ENCODE peak calls at places on chromosome 4, in seven cellular contexts. B is CD8-positive, alpha-beta T cell; S is kidney epithelial cell; Q is tibial artery; E is GM06990; K is uterus; X is fibroblast of villous mesenchyme. P is an unnamed sample.
A peak's percentile ranks its signal among the peaks of the same experiment; 100 is the strongest.

GRCh38 chr4:183035726-183036415 is 63.2 kb upstream of the WWC2 start:
- DNase-seq in Q (no peak), S (no peak), B (no peak), E (no peak), X (no peak), K (no peak), P (no peak)

GRCh38 chr4:38489924-38490639 is 173.9 kb upstream of the KLF3 start:
- DNase-seq in X (peak; percentile 10), K (no peak), S (no peak), Q (no peak), B (no peak), E (no peak), P (peak; percentile 73)

GRCh38 chr4:87853108-87853507 is 20.3 kb downstream of the MEPE start:
- DNase-seq in S (no peak), X (peak; percentile 65), K (no peak), E (no peak), B (no peak), Q (no peak), P (peak; percentile 79)

GRCh38 chr4:19961092-19961491 is 290.6 kb upstream of the SLIT2 start:
- DNase-seq in S (no peak), B (no peak), K (no peak), X (peak; percentile 59), Q (no peak), E (no peak), P (peak; percentile 75)

GRCh38 chr4:13829457-13829856 is 201.9 kb upstream of the BOD1L1 start:
- DNase-seq in X (no peak), E (no peak), K (no peak), S (no peak), B (no peak), Q (no peak), P (no peak)

GRCh38 chr4:10706236-10706635 is 21.7 kb upstream of the CLNK start:
- DNase-seq in X (no peak), B (no peak), S (no peak), Q (no peak), E (no peak), K (no peak), P (peak; percentile 18)

GRCh38 chr4:87620491-87620890 is 12.2 kb downstream of the DSPP start:
- DNase-seq in S (no peak), Q (no peak), X (no peak), K (no peak), B (no peak), E (no peak), P (no peak)

GRCh38 chr4:52096048-52096447 is 44.9 kb downstream of the SPATA18 start:
- DNase-seq in B (no peak), S (no peak), E (no peak), K (no peak), Q (no peak), X (no peak), P (peak; percentile 39)

GRCh38 chr4:78057600-78058560 is 757 bp downstream of the FRAS1 start:
- DNase-seq in S (no peak), B (no peak), E (peak; percentile 30), Q (peak; percentile 64), X (peak; percentile 16), K (peak; percentile 30), P (peak; percentile 34)

GRCh38 chr4:184123009-184123408 is 94.7 kb downstream of the ENPP6 start:
- DNase-seq in K (no peak), E (no peak), S (no peak), B (no peak), X (no peak), Q (no peak), P (no peak)

GRCh38 chr4:160136021-160136420 is 1033.1 kb downstream of the RAPGEF2 start:
- DNase-seq in E (no peak), Q (no peak), B (no peak), S (peak; percentile 29), K (no peak), X (no peak), P (no peak)

GRCh38 chr4:19739101-19739651 is 512.5 kb upstream of the SLIT2 start:
- DNase-seq in S (peak; percentile 90), X (peak; percentile 90), B (no peak), Q (no peak), E (no peak), K (no peak), P (peak; percentile 97)

GRCh38 chr4:100348472-100348871 is 158.2 kb upstream of the DDIT4L start:
- DNase-seq in X (peak; percentile 68), E (no peak), Q (no peak), B (no peak), K (no peak), S (peak; percentile 29), P (peak; percentile 79)

GRCh38 chr4:143481361-143481760 is 32.1 kb upstream of the SMARCA5 start:
- DNase-seq in K (no peak), S (no peak), B (no peak), E (no peak), Q (no peak), X (no peak), P (no peak)

GRCh38 chr4:153233761-153234371 is 29.6 kb downstream of the TRIM2 start:
- DNase-seq in K (peak; percentile 26), B (no peak), Q (no peak), X (peak; percentile 94), S (peak; percentile 73), E (no peak), P (peak; percentile 85)

GRCh38 chr4:109434007-109434792 is 585 bp downstream of the SEC24B start:
- DNase-seq in S (no peak), E (peak; percentile 43), Q (peak; percentile 69), X (peak; percentile 32), K (peak; percentile 41), B (peak; percentile 4), P (peak; percentile 33)

GRCh38 chr4:123449780-123450179 is 53.2 kb downstream of the SPRY1 start:
- DNase-seq in K (no peak), X (peak; percentile 66), Q (no peak), E (peak; percentile 64), B (no peak), S (peak; percentile 45), P (peak; percentile 73)

GRCh38 chr4:73070072-73070385 is 513 bp upstream of the COX18 start:
- DNase-seq in S (no peak), K (no peak), Q (no peak), B (no peak), X (no peak), E (no peak), P (no peak)
- TF ChIP-seq CTCF in S (no peak), K (no peak), Q (no peak), B (no peak), X (no peak), E (no peak), P (no peak)

GRCh38 chr4:6991771-6992557 is 51.2 kb upstream of the TADA2B start:
- DNase-seq in E (no peak), K (peak; percentile 29), B (no peak), Q (no peak), S (peak; percentile 72), X (peak; percentile 82), P (peak; percentile 87)
- H3K4me3 ChIP-seq in E (no peak overlapping the region), K (no peak overlapping the region), B (no peak overlapping the region), Q (no peak overlapping the region), S (no peak overlapping the region), X (no peak overlapping the region), P (no peak overlapping the region)

GRCh38 chr4:67549123-67549522 is 3.8 kb upstream of the CENPC start:
- DNase-seq in S (no peak), K (no peak), X (peak; percentile 10), Q (no peak), B (no peak), E (no peak), P (peak; percentile 67)
- TF ChIP-seq CTCF in S (peak; percentile 32), K (no peak), X (no peak), Q (no peak), B (peak; percentile 60), E (peak; percentile 43), P (peak; percentile 49)

GRCh38 chr4:55181606-55182005 is 56.2 kb upstream of the KDR start:
- DNase-seq in B (no peak), K (no peak), S (no peak), X (peak; percentile 80), E (no peak), Q (no peak), P (peak; percentile 83)

GRCh38 chr4:55183926-55184599 is 58.7 kb upstream of the KDR start:
- DNase-seq in X (peak; percentile 93), S (peak; percentile 98), E (no peak), Q (no peak), B (no peak), K (no peak), P (peak; percentile 98)

GRCh38 chr4:55184600-55185523 is 59.5 kb upstream of the KDR start:
- DNase-seq in Q (no peak), B (no peak), E (no peak), S (no peak), X (peak; percentile 83), K (peak; percentile 42), P (peak; percentile 92)

GRCh38 chr4:55186700-55187099 is 61.3 kb upstream of the KDR start:
- DNase-seq in X (no peak), B (no peak), E (no peak), Q (no peak), S (no peak), K (no peak), P (no peak)

GRCh38 chr4:55186123-55186522 is 60.7 kb upstream of the KDR start:
- DNase-seq in E (no peak), K (no peak), S (no peak), X (no peak), Q (no peak), B (no peak), P (peak; percentile 40)
- H3K4me3 ChIP-seq in E (no peak overlapping the region), K (no peak overlapping the region), S (no peak overlapping the region), X (no peak overlapping the region), Q (no peak overlapping the region), B (no peak overlapping the region), P (no peak overlapping the region)

DNA sequence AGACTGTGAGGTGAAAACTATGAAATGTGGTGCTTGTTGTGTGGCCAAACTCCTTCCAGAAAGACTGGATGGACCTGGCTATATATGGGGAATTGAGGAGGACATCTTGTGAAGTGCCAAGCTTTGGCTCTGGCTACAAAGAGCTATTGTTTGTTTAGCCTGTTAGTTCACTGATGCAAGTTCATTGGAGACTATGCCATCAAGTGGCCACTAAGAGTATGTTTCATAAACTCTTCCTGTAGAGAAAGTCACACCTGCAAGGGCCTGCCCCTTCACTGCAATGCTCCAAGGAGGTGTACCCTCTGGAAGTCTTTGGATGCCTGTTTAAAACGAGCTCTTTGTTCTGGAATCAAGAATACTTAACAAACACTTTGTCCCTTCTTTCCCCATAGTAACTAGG is 382.0 kb downstream of the GABRG1 start:
- DNase-seq in K (no peak), B (no peak), Q (no peak), E (no peak), S (no peak), X (no peak), P (no peak)
- TF ChIP-seq CTCF in K (no peak), B (no peak), Q (no peak), E (no peak), S (no peak), X (no peak), P (no peak)

P was measured in choroid plexus epithelial cell.